ENCODE peak calls at places on chromosomes 3 and 15, in seven cellular contexts. P is neuronal stem cell, O is neural progenitor cell, B is IMR-90, U is GM23248, G is PC-9, A is HCT116. J is an unnamed sample.

GRCh38 chr3:52221563-52222318 is 3.7 kb downstream of the TLR9 start:
- DNase-seq in O (no peak), A (no peak), B (no peak), U (no peak), G (no peak), P (no peak), J (no peak)

GRCh38 chr3:32455609-32456428 is 46.8 kb downstream of the CMTM6 start:
- DNase-seq in A (no peak), P (no peak), U (no peak), B (no peak), G (no peak), O (no peak), J (no peak)

GRCh38 chr3:156207802-156208685 is 87.7 kb downstream of the KCNAB1 start:
- DNase-seq in B (peak), U (peak), A (no peak), O (no peak), P (no peak), G (no peak), J (no peak)

GRCh38 chr15:91965501-91966180 is 112.1 kb downstream of the SLCO3A1 start:
- DNase-seq in G (peak), B (peak), A (peak), P (no peak), U (peak), O (no peak), J (no peak)

GRCh38 chr3:64460877-64461276 is 226.9 kb downstream of the ADAMTS9 start:
- DNase-seq in O (no peak), G (no peak), A (no peak), P (no peak), B (peak), U (peak), J (no peak)

GRCh38 chr3:43211681-43212080 is 74.7 kb upstream of the SNRK start:
- DNase-seq in P (no peak), B (no peak), A (no peak), O (no peak), U (no peak), G (no peak), J (no peak)

GRCh38 chr15:57395292-57395691 is 19.0 kb downstream of the CGNL1 start:
- DNase-seq in B (peak), U (peak), O (no peak), A (no peak), G (no peak), P (no peak), J (no peak)

GRCh38 chr3:4821331-4821730 is 157.9 kb upstream of the BHLHE40 start:
- DNase-seq in A (no peak), B (no peak), O (no peak), U (peak), G (peak), P (no peak), J (peak)

GRCh38 chr3:128845119-128845518 is 34.3 kb upstream of the ACAD9 start:
- DNase-seq in A (no peak), U (no peak), O (peak), G (no peak), B (no peak), P (no peak), J (peak)

GRCh38 chr15:83061680-83062079 is 5.4 kb downstream of the BTBD1 start:
- DNase-seq in O (peak), B (peak), A (no peak), U (peak), P (no peak), G (no peak), J (no peak)

DNA sequence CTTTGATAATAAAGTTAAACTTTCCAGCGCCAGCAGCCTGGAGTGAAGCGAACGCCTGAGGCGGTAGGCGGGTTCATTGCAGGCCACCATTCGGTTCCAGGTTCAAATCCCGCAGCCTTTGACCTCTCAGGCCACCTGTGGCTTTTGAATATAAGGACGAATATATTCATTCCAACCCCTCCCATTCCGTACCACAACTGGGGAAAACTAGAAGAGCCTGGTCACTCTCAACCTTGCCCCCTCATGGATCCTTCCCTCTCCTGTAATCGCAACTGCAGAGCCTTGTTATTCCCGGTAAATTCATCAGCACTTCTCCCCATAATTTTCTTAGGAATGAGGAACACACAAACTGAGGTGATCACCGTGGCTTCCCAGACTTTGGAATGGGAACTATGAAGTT is 35.2 kb downstream of the ZIC4 start:
- DNase-seq in U (no peak), O (no peak), G (no peak), B (no peak), A (no peak), P (no peak), J (no peak)
- H2AFZ ChIP-seq in U (no peak), O (no peak), G (no peak), B (no peak), A (no peak), P (no peak), J (no peak)

GRCh38 chr15:64774556-64775523 is 549 bp downstream of the RBPMS2 start:
- DNase-seq in P (peak), U (peak), G (no peak), O (peak), B (no peak), A (no peak), J (no peak)

GRCh38 chr15:64772964-64773363 is 2.4 kb downstream of the RBPMS2 start:
- DNase-seq in G (no peak), U (no peak), B (no peak), A (no peak), P (no peak), O (no peak), J (no peak)

GRCh38 chr15:64775551-64776401 is at the start of gene RBPMS2:
- DNase-seq in O (peak), P (no peak), B (peak), G (no peak), U (peak), A (no peak), J (no peak)

GRCh38 chr15:64772488-64772887 is 2.9 kb downstream of the RBPMS2 start:
- DNase-seq in A (no peak), B (no peak), O (no peak), P (no peak), G (no peak), U (no peak), J (no peak)

DNA sequence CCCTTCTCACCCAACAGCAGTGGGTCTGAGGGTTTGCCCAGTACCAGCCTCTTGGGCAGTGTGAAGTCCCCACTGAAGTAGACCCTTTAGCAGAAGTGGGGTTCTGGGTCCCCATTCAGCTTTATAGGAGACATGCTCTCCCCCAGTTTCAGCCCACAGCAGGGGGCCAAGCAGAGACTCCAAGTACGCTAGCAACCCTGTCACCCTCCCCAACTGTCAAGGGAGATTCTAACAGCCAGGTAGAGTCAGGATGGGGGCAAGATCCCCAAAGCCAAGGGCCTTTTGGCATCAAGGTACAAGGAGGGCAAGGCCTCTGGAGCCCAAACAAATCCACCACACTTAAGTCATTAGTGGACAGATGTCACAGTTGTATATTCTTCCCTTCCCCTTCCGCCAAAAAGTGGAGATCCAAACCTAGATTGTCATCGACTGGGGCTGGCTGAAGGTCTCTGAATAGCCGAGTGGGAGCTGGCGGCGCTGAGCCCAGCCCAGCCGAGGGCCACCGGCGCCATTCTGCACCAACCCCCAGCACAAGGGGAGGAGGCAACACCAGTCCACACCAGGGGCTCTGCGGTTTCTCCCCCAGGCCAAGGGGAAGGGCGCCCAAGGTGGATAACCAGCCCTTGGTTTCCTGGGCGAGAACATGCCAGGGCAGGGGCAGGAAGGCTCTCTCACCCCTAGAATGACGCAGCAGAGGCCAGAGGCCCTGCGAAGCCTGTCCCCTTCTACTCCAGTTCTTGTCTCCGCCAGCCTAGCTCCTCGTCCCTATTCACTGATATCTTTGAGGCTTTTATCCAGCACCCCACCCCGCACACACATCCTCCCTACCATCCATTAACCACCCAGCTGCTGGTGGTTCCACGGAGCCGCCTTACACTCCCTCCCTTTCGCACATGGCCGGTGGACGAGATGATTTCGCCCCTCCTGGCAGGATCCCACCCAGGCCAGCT is 1.5 kb downstream of the RBPMS2 start:
- DNase-seq in B (no peak), U (no peak), O (no peak), A (no peak), G (no peak), P (no peak), J (no peak)
- H3K4me3 ChIP-seq in B (no peak), U (no peak), O (peak), A (peak), G (no peak), P (peak), J (no peak)

GRCh38 chr3:127720161-127720823 is 47.5 kb downstream of the ABTB1 start:
- DNase-seq in A (no peak), G (no peak), B (no peak), U (no peak), P (no peak), O (no peak), J (no peak)

GRCh38 chr3:127722928-127723603 is 50.3 kb downstream of the ABTB1 start:
- DNase-seq in G (no peak), P (peak), B (peak), A (no peak), U (peak), O (peak), J (no peak)

GRCh38 chr3:127721536-127721935 is 48.8 kb downstream of the ABTB1 start:
- DNase-seq in O (no peak), B (no peak), G (no peak), P (no peak), A (no peak), U (no peak), J (no peak)

GRCh38 chr3:127720985-127721384 is 48.2 kb downstream of the ABTB1 start:
- DNase-seq in U (no peak), O (no peak), P (no peak), G (no peak), A (no peak), B (no peak), J (no peak)

DNA sequence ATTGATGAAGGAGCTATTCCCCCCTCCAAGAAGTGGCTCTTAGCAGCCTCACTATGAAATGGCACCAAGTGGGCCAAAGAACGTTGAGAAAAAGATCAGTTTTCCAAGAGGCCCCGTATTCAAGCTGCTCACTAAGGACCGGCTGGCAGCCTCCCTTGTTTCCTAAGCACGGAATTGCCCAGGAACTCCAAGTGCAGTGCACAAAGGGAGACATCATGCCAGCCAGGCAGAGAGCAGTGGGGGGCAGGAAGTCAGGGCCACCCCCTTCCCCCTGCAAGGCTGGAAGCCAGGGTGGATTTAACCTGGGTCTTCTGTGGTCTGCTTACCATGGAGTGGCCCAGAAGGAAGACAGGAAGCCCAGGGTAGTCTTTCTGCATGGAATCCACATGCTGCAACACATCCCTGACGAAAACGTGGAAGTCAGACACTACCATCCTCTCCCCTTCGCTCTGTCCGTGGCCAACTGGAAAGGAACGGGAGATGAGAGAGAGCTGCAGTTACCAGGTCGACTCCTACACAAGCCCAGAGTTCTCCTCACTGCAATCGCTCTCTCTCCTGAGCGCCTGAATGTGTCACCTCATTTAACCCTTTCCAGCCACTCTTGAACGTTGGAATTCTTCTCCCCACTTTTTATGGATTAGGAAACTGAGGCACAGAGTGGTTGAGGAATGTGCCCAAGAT is 49.5 kb downstream of the ABTB1 start:
- DNase-seq in B (no peak), O (no peak), A (no peak), G (no peak), P (no peak), U (no peak), J (no peak)
- H2AFZ ChIP-seq in B (no peak), O (no peak), A (no peak), G (no peak), P (no peak), U (no peak), J (no peak)

GRCh38 chr3:167736997-167737396 is 1.5 kb downstream of the SERPINI1 start:
- DNase-seq in B (no peak), U (no peak), P (no peak), A (no peak), O (no peak), G (no peak), J (no peak)

GRCh38 chr3:167738037-167738436 is 2.5 kb downstream of the SERPINI1 start:
- DNase-seq in B (no peak), A (no peak), G (no peak), O (no peak), U (no peak), P (no peak), J (no peak)

GRCh38 chr3:167734498-167735232 is at the start of gene PDCD10:
- DNase-seq in U (peak), A (peak), P (peak), G (peak), B (peak), O (peak), J (peak)

GRCh38 chr3:167735233-167736107 is at the start of gene SERPINI1:
- DNase-seq in U (peak), B (peak), P (peak), A (peak), G (peak), O (peak), J (peak)

GRCh38 chr3:167736264-167736787 is 805 bp downstream of the SERPINI1 start:
- DNase-seq in U (no peak), A (no peak), O (no peak), G (no peak), P (no peak), B (no peak), J (no peak)
- H3K4me3 ChIP-seq in U (peak), A (peak), O (peak), G (peak), P (no peak), B (peak), J (peak)

GRCh38 chr3:190076138-190076537 is 44.6 kb downstream of the P3H2 start:
- DNase-seq in G (no peak), O (no peak), B (peak), U (peak), P (no peak), A (no peak), J (no peak)

GRCh38 chr3:190072856-190073255 is 47.8 kb downstream of the P3H2 start:
- DNase-seq in P (no peak), A (no peak), G (no peak), B (no peak), U (no peak), O (no peak), J (no peak)

GRCh38 chr3:190074817-190075216 is 45.9 kb downstream of the P3H2 start:
- DNase-seq in G (no peak), A (no peak), P (no peak), U (no peak), O (no peak), B (no peak), J (no peak)

GRCh38 chr3:190073264-190073663 is 47.4 kb downstream of the P3H2 start:
- DNase-seq in P (no peak), U (no peak), O (no peak), A (no peak), G (peak), B (peak), J (no peak)

DNA sequence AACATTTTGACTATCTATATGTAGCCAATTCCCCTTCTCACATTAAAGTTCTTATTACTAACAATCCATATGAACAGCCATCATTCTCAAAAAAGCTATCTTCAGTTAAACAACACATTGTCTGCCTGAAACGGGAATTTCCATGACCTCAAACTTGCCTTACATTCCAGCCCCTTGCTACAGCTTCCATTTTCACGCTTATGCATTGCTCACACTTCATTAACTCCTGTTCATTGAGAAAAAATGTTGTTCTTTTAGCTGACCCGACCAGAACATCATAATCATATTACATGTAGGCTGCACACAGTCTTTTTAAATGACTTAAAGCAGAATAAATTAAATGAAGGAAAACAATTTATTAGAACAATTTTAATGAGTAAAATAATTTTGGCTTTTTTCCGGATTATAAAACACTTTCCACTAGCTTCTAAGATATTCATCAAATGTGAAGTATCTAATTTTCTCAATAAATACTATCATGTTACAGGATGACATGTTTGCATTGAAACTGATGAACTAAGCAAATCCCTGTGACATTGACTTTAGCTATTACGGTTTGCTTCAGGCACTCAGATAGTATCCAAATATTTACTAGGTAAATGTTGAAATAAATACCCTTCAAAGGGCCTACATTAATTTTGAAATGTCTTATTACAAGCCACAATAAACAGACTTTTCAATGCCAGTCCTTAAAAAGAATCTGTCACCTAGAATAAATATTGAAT is 49.9 kb downstream of the P3H2 start:
- DNase-seq in A (no peak), B (peak), U (no peak), P (no peak), G (peak), O (no peak), J (peak)
- H2AFZ ChIP-seq in A (no peak), B (no peak), U (no peak), P (no peak), G (no peak), O (no peak), J (no peak)

GRCh38 chr3:158911586-158911985 is 109.7 kb downstream of the MFSD1 start:
- DNase-seq in G (no peak), B (no peak), P (no peak), A (no peak), U (peak), O (no peak), J (no peak)

GRCh38 chr3:158908187-158908762 is 106.4 kb downstream of the MFSD1 start:
- DNase-seq in A (no peak), G (no peak), U (peak), B (no peak), P (no peak), O (no peak), J (no peak)

GRCh38 chr3:158912621-158913020 is 110.8 kb downstream of the MFSD1 start:
- DNase-seq in A (no peak), B (no peak), G (no peak), U (peak), O (no peak), P (no peak), J (no peak)

GRCh38 chr3:158909870-158910269 is 108.0 kb downstream of the MFSD1 start:
- DNase-seq in B (no peak), P (no peak), O (no peak), U (peak), G (no peak), A (no peak), J (no peak)

GRCh38 chr3:158912188-158912587 is 110.3 kb downstream of the MFSD1 start:
- DNase-seq in G (no peak), A (no peak), O (no peak), U (no peak), P (no peak), B (no peak), J (peak)
- H3K4me3 ChIP-seq in G (no peak), A (no peak), O (no peak), U (no peak), P (no peak), B (no peak), J (no peak)

GRCh38 chr15:80942266-80942665 is 47.4 kb downstream of the MESD start:
- DNase-seq in G (no peak), U (no peak), P (no peak), B (no peak), O (no peak), A (no peak), J (no peak)
- H2AFZ ChIP-seq in G (no peak), U (no peak), P (no peak), B (no peak), O (no peak), A (no peak), J (no peak)

J was measured in HepG2.